ENCODE peak calls at places on chromosomes 12 and 14, in six cellular contexts. O is mesenchymal stem cell, K is astrocyte, W is PC-3, Z is SK-N-SH, N is GM23338. Q is an unnamed sample.

GRCh38 chr12:55036326-55036725 is 16.6 kb downstream of the NEUROD4 start:
- DNase-seq in K (no peak), Z (no peak), W (no peak), N (no peak), O (no peak), Q (no peak)

GRCh38 chr12:127926004-127926403 is 341.0 kb upstream of the TMEM132C start:
- DNase-seq in O (peak; percentile 36), Z (peak; percentile 31), W (peak; percentile 54), K (peak; percentile 14), N (peak; percentile 49), Q (peak; percentile 55)

GRCh38 chr14:79825046-79825521 is 386.2 kb downstream of the DIO2 start:
- DNase-seq in Z (no peak), O (no peak), N (no peak), K (peak; percentile 10), W (peak; percentile 61), Q (no peak)

GRCh38 chr12:27013606-27014084 is 539 bp downstream of the TM7SF3 start:
- DNase-seq in K (peak; percentile 20), Z (no peak), O (peak; percentile 62), N (peak; percentile 20), W (peak; percentile 36), Q (peak; percentile 41)

GRCh38 chr12:10941916-10942607 is 3.0 kb upstream of the TAS2R14 start:
- DNase-seq in Z (no peak), K (peak; percentile 27), O (no peak), N (peak; percentile 34), W (peak; percentile 77), Q (peak; percentile 53)

GRCh38 chr12:124720019-124720686 is 143.5 kb downstream of the SCARB1 start:
- DNase-seq in K (peak; percentile 88), Z (no peak), O (peak; percentile 85), N (no peak), W (peak; percentile 76), Q (peak; percentile 52)

GRCh38 chr12:39966738-39967137 is 139.1 kb downstream of the SLC2A13 start:
- DNase-seq in O (no peak), N (no peak), W (no peak), K (no peak), Z (peak; percentile 46), Q (no peak)

GRCh38 chr12:41576925-41577324 is 388.8 kb downstream of the PDZRN4 start:
- DNase-seq in N (peak; percentile 66), O (no peak), Z (no peak), W (no peak), K (no peak), Q (no peak)

GRCh38 chr12:124371970-124372555 is 77.2 kb downstream of the RFLNA start:
- DNase-seq in N (peak; percentile 42), Z (no peak), K (no peak), W (no peak), O (no peak), Q (no peak)

GRCh38 chr14:60514378-60515243 is 5.7 kb downstream of the SIX6 start:
- DNase-seq in O (peak; percentile 21), N (peak; percentile 75), W (peak; percentile 25), Z (peak; percentile 90), K (peak; percentile 8), Q (peak; percentile 57)

GRCh38 chr14:59325906-59326305 is 137.4 kb downstream of the DAAM1 start:
- DNase-seq in N (no peak), K (peak; percentile 67), O (peak; percentile 49), Z (no peak), W (no peak), Q (no peak)

GRCh38 chr12:10739157-10740118 is 16.3 kb upstream of the YBX3 start:
- DNase-seq in N (no peak), O (peak; percentile 58), K (no peak), Z (no peak), W (peak; percentile 49), Q (no peak)

GRCh38 chr12:109613611-109614455 is 40.2 kb downstream of the MVK start:
- DNase-seq in W (no peak), Z (no peak), K (no peak), O (no peak), N (peak; percentile 57), Q (no peak)

GRCh38 chr14:65840786-65841185 is 428.3 kb downstream of the FUT8 start:
- DNase-seq in N (no peak), Z (no peak), O (no peak), K (no peak), W (no peak), Q (no peak)

GRCh38 chr12:42482820-42483533 is 106.6 kb downstream of the PRICKLE1 start:
- DNase-seq in Z (peak; percentile 96), K (peak; percentile 45), N (peak; percentile 86), O (peak; percentile 71), W (peak; percentile 73), Q (peak; percentile 91)

GRCh38 chr12:49869816-49870500 is 27.1 kb upstream of the BCDIN3D start:
- DNase-seq in Z (no peak), K (no peak), N (no peak), O (no peak), W (no peak), Q (no peak)

GRCh38 chr12:65430571-65431306 is 152.3 kb downstream of the MSRB3 start:
- DNase-seq in N (no peak), O (peak; percentile 39), Z (no peak), K (peak; percentile 85), W (peak; percentile 94), Q (no peak)

GRCh38 chr12:116690016-116690709 is 47.7 kb downstream of the SPRING1 start:
- DNase-seq in O (no peak), W (no peak), Z (peak; percentile 43), K (no peak), N (no peak), Q (no peak)

GRCh38 chr14:59159169-59159568 is 29.3 kb upstream of the DAAM1 start:
- DNase-seq in W (no peak), Z (no peak), O (peak; percentile 24), N (no peak), K (peak; percentile 11), Q (no peak)

GRCh38 chr12:30896461-30896860 is 30.1 kb upstream of the TSPAN11 start:
- DNase-seq in W (no peak), K (peak; percentile 23), O (peak; percentile 5), N (no peak), Z (no peak), Q (no peak)

GRCh38 chr14:81594012-81594411 is 60.4 kb upstream of the SEL1L start:
- DNase-seq in W (no peak), N (no peak), Z (no peak), O (no peak), K (no peak), Q (peak; percentile 44)

GRCh38 chr12:110901401-110901800 is 19.0 kb downstream of the MYL2 start:
- DNase-seq in N (no peak), Z (no peak), W (no peak), O (no peak), K (no peak), Q (peak; percentile 33)

GRCh38 chr12:120388711-120389431 is 19.9 kb upstream of the MSI1 start:
- DNase-seq in W (no peak), N (peak; percentile 96), Z (no peak), K (no peak), O (no peak), Q (no peak)

GRCh38 chr12:27927347-27927746 is 45.2 kb downstream of the PTHLH start:
- DNase-seq in W (no peak), Z (no peak), K (no peak), N (no peak), O (no peak), Q (no peak)

GRCh38 chr12:32181498-32182175 is 75.0 kb downstream of the BICD1 start:
- DNase-seq in W (no peak), O (peak; percentile 21), N (no peak), K (no peak), Z (peak; percentile 58), Q (peak; percentile 12)

GRCh38 chr14:91396959-91397815 is 20.4 kb downstream of the CCDC88C start:
- DNase-seq in N (peak; percentile 72), Z (no peak), O (no peak), W (no peak), K (no peak), Q (no peak)

GRCh38 chr14:91395998-91396660 is 21.5 kb downstream of the CCDC88C start:
- DNase-seq in K (no peak), Z (no peak), N (peak; percentile 57), O (no peak), W (no peak), Q (no peak)

GRCh38 chr14:91392623-91393303 is 24.9 kb downstream of the CCDC88C start:
- DNase-seq in N (no peak), O (no peak), Z (no peak), W (no peak), K (no peak), Q (no peak)

GRCh38 chr14:91394105-91395081 is 23.2 kb downstream of the CCDC88C start:
- DNase-seq in W (no peak), O (no peak), Z (no peak), K (no peak), N (no peak), Q (no peak)

GRCh38 chr14:91395466-91395865 is 22.2 kb downstream of the CCDC88C start:
- DNase-seq in O (no peak), W (no peak), K (no peak), N (no peak), Z (no peak), Q (no peak)
- H3K4me3 ChIP-seq in O (no peak overlapping the region), W (no peak overlapping the region), K (no peak overlapping the region), N (peak overlapping the region; percentile 20), Z (no peak overlapping the region), Q (no peak overlapping the region)

DNA sequence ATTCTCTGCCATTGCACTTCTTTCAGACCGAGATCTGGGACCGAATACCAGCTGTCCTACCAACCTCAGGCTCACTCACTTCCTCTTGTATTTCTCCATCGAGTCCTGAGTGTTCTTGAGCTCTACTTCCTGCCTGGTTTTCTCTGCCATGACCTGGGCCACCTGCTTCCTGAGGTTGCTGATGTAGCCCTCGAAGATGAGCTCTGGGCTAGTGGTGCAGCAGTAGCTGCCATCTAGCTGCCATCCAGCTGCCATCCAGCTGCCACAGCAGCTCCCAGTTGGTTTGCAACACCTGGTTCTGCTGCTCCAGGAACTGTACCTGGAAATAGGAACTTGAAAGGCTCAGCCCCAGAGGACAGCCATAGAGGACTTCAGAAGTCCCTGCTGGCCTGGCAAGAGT is 15.0 kb upstream of the KRT73 start:
- DNase-seq in N (no peak), Z (no peak), O (no peak), W (no peak), K (no peak), Q (no peak)
- H3K4me2 ChIP-seq in N (no peak overlapping the region), Z (no peak overlapping the region), O (no peak overlapping the region), W (no peak overlapping the region), K (no peak overlapping the region), Q (no peak overlapping the region)

GRCh38 chr12:122886161-122886560 is 9.8 kb downstream of the VPS37B start:
- DNase-seq in W (no peak), N (no peak), Z (no peak), K (no peak), O (no peak), Q (no peak)

GRCh38 chr12:122884860-122885259 is 11.1 kb downstream of the VPS37B start:
- DNase-seq in Z (no peak), N (no peak), W (no peak), O (no peak), K (no peak), Q (no peak)

GRCh38 chr12:122887817-122888212 is 8.1 kb downstream of the VPS37B start:
- DNase-seq in K (no peak), N (no peak), Z (no peak), W (no peak), O (no peak), Q (no peak)

GRCh38 chr12:122888232-122888752 is 7.6 kb downstream of the VPS37B start:
- DNase-seq in Z (no peak), W (peak; percentile 90), O (peak; percentile 85), K (peak; percentile 77), N (peak; percentile 89), Q (peak; percentile 85)

GRCh38 chr12:122886851-122887816 is 8.8 kb downstream of the VPS37B start:
- DNase-seq in N (no peak), Z (no peak), O (peak; percentile 72), W (peak; percentile 97), K (peak; percentile 86), Q (peak; percentile 67)
- H3K4me3 ChIP-seq in N (no peak overlapping the region), Z (no peak overlapping the region), O (no peak overlapping the region), W (peak overlapping the region; percentile 49), K (peak overlapping the region; percentile 11), Q (no peak overlapping the region)

GRCh38 chr14:101078892-101079221 is 175.3 kb upstream of the RTL1 start:
- DNase-seq in K (no peak), Z (peak; percentile 36), W (no peak), N (no peak), O (no peak), Q (no peak)
- H3K4me2 ChIP-seq in K (no peak overlapping the region), Z (no peak overlapping the region), W (no peak overlapping the region), N (no peak overlapping the region), O (no peak overlapping the region), Q (no peak overlapping the region)

Q was measured in hepatocyte.